ENCODE peak calls at places on chromosomes 11 and 22, in five cellular contexts. J is GM12878, L is K562, O is HepG2, A is H1. K is an unnamed sample.

GRCh38 chr22:26673485-26673884 is 16.1 kb downstream of the MIAT start:
- DNase-seq in L (no peak), J (no peak), A (no peak), O (no peak), K (no peak)

GRCh38 chr22:49052023-49052538 is 775.6 kb downstream of the BRD1 start:
- DNase-seq in L (peak; percentile 28), A (no peak), O (no peak), J (no peak), K (no peak)

GRCh38 chr11:70028147-70028855 is 49.8 kb upstream of the ANO1 start:
- DNase-seq in J (no peak), O (no peak), A (peak; percentile 37), L (no peak), K (no peak)

GRCh38 chr22:35619336-35620094 is 2.4 kb upstream of the MB start:
- DNase-seq in O (no peak), L (no peak), A (no peak), J (no peak), K (no peak)

GRCh38 chr11:37946155-37946766 is 1348.2 kb upstream of the RAG2 start:
- DNase-seq in L (peak; percentile 13), J (peak; percentile 7), A (peak; percentile 75), O (peak; percentile 18), K (peak; percentile 37)

GRCh38 chr11:61174275-61174674 is 13.0 kb upstream of the VPS37C start:
- DNase-seq in L (no peak), A (no peak), J (no peak), O (no peak), K (no peak)

GRCh38 chr11:116446542-116446941 is 326.2 kb downstream of the BUD13 start:
- DNase-seq in O (no peak), A (no peak), L (no peak), J (no peak), K (no peak)

GRCh38 chr11:2433106-2433925 is 11.0 kb downstream of the TRPM5 start:
- DNase-seq in J (no peak), O (no peak), A (no peak), L (no peak), K (no peak)

GRCh38 chr22:46002757-46003270 is 25.9 kb upstream of the WNT7B start:
- DNase-seq in A (no peak), O (no peak), J (no peak), L (no peak), K (peak; percentile 38)

GRCh38 chr22:33971561-33971961 is 51.3 kb upstream of the LARGE1 start:
- DNase-seq in L (no peak), O (peak; percentile 22), J (no peak), A (no peak), K (no peak)

GRCh38 chr11:20032577-20033265 is 127.6 kb downstream of the DBX1 start:
- DNase-seq in A (no peak), L (no peak), J (no peak), O (no peak), K (no peak)

GRCh38 chr11:12123177-12123576 is 12.8 kb downstream of the MICAL2 start:
- DNase-seq in A (no peak), J (no peak), O (no peak), L (no peak), K (no peak)

GRCh38 chr11:794766-795637 is 3.1 kb downstream of the SLC25A22 start:
- DNase-seq in L (no peak), O (no peak), A (no peak), J (no peak), K (no peak)

GRCh38 chr11:122690801-122691649 is 35.5 kb downstream of the UBASH3B start:
- DNase-seq in A (no peak), J (no peak), L (no peak), O (no peak), K (no peak)

GRCh38 chr22:27663812-27664211 is 137.7 kb downstream of the MN1 start:
- DNase-seq in A (no peak), O (no peak), J (no peak), L (no peak), K (no peak)

GRCh38 chr11:72232260-72233055 is 7.9 kb downstream of the INPPL1 start:
- DNase-seq in O (no peak), L (no peak), J (no peak), A (peak; percentile 34), K (no peak)

GRCh38 chr22:37122598-37123180 is 13.2 kb upstream of the TMPRSS6 start:
- DNase-seq in O (no peak), J (no peak), A (no peak), L (no peak), K (no peak)

GRCh38 chr11:103807806-103808205 is 228.6 kb upstream of the DDI1 start:
- DNase-seq in A (no peak), L (no peak), O (no peak), J (no peak), K (no peak)

GRCh38 chr11:126360049-126360446 is 4.6 kb downstream of the ST3GAL4 start:
- DNase-seq in O (no peak), L (no peak), A (no peak), J (no peak), K (no peak)

GRCh38 chr11:12085371-12086251 is 24.8 kb upstream of the MICAL2 start:
- DNase-seq in L (no peak), J (no peak), O (peak; percentile 77), A (no peak), K (peak; percentile 75)

GRCh38 chr22:20312396-20313191 is 7.3 kb downstream of the DGCR6L start:
- DNase-seq in O (no peak), L (no peak), J (no peak), A (peak; percentile 35), K (no peak)

DNA sequence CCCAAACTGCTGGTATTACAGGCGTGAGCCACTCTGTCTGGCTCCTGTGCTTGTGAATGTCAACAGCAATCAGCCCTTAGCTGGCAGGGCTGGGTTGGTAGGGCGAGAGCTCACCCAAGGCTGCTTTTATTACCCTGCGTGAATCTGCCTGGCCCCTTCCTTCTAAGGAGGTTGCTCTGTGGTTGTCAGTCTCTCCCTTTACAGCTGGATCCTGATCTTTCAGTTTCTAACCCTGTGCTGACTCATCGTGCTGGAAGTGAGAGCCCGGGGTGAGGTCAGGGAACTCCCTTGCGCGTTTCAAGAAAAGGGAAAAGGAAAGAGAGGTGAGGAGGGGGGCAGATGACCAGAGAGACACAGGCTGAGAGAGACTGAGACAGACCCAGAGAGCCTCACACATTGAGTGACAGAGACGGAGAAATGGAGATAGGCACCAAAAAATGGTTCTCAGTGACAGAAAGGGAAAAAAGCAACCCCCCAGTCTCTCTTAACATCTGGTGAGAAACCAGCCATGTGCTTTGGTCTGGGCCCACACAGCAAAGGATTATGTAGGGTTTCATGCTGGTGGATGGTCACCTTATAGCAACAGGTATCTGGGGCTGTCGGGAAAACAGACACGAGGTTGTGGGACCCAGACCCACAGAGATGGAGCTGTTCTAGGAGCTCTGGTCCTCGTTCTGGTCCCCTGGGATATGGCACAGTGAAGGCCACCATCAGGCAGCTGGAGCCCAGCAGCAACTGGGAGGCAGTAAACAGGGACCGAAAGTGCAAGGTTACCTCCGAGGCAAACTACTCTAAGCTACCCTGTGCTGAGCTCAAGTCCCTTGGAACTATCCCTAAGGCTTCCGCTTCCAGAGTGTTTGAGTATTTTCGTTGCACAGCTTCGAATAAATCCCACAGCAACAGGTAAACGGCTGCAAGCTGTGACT is 2.5 kb downstream of the TCN2 start:
- DNase-seq in O (no peak), J (peak; percentile 70), L (peak; percentile 81), A (no peak), K (peak; percentile 78)
- TF ChIP-seq POLR2A in O (no peak), J (no peak), L (peak; percentile 50), A (no peak), K (no peak)

DNA sequence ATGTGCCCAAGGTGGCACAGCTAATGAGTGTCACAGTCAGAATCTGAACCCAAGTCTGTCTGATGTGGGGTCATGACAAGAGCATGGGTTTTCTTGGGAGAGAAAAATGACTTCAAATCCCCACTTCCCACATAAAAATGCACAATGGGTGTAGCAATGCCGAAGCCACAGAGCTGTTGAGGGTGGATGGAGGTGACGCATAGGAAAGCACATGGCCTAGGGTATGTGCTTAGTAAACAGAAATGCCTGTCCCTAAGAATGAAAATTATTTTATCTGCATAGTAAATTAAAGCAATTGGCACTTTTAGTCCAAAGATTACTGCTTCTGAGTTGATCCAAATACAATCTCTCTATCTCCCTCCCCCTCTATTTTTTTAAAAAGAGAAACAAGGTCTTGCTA is 10.9 kb downstream of the MICAL3 start:
- DNase-seq in O (no peak), J (no peak), A (no peak), L (no peak), K (no peak)
- TF ChIP-seq CHD2 in O (no peak), J (no peak), A (no peak), L (no peak), K (no peak)

GRCh38 chr11:113118104-113118503 is 156.9 kb downstream of the NCAM1 start:
- DNase-seq in J (no peak), A (no peak), O (no peak), L (no peak), K (no peak)

GRCh38 chr11:113114452-113115027 is 153.3 kb downstream of the NCAM1 start:
- DNase-seq in O (peak; percentile 3), A (peak; percentile 52), J (no peak), L (no peak), K (peak; percentile 33)

GRCh38 chr11:113121746-113122145 is 160.5 kb downstream of the NCAM1 start:
- DNase-seq in A (no peak), L (no peak), J (no peak), O (no peak), K (no peak)

GRCh38 chr11:113113801-113114451 is 152.7 kb downstream of the NCAM1 start:
- DNase-seq in L (no peak), O (no peak), J (no peak), A (no peak), K (no peak)

GRCh38 chr11:113119074-113119473 is 157.9 kb downstream of the NCAM1 start:
- DNase-seq in J (no peak), O (no peak), L (no peak), A (no peak), K (no peak)
- TF ChIP-seq POLR2A in J (no peak), O (no peak), L (no peak), A (no peak), K (no peak)

GRCh38 chr22:43434601-43435311 is 22.9 kb downstream of the MPPED1 start:
- DNase-seq in J (no peak), O (no peak), L (no peak), A (no peak), K (no peak)

GRCh38 chr22:43437871-43438475 is 26.2 kb downstream of the MPPED1 start:
- DNase-seq in L (no peak), J (no peak), A (no peak), O (no peak), K (no peak)

GRCh38 chr22:43436536-43437267 is 24.9 kb downstream of the MPPED1 start:
- DNase-seq in A (no peak), O (no peak), L (no peak), J (no peak), K (no peak)

GRCh38 chr22:43433904-43434600 is 22.2 kb downstream of the MPPED1 start:
- DNase-seq in L (no peak), J (no peak), O (no peak), A (no peak), K (no peak)

DNA sequence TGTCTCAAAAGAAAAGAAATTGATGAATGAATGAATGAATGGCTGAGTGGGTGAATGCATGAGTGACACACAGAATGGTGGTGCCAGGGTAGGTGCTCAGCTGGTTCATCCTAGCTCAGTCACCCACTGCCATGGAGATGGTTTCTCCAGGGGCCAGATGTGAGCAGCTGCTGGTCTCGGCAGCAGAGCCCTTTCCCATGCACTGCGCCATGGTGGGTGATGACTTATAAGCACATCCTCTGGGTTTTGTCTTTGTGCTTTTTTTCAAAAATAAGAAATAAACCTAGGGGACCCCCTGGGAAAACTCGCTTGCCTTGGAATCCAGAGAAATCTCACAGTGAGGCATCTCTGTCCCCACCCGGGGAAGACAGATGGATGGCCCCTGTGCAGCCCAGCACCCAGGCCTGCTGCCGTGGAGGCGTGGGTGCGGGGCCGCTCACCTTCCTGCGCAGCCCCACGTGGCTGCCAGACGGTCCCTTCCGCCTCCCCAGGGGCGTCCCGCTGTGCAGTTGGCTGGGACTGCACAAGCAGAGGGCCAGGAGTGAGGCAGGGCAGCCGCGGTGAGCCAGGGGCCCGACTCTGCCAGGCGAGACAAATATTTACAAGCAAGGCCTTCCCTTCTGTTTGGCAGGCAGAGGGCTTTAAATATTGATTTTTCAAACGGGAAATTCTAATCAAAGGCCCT is 24.2 kb downstream of the MPPED1 start:
- DNase-seq in O (no peak), A (no peak), J (no peak), L (no peak), K (no peak)
- TF ChIP-seq CHD2 in O (no peak), A (no peak), J (no peak), L (no peak), K (no peak)

K was measured in A549.